ENCODE peak calls at places on chromosomes 2 and 18, in five cellular contexts. X is H1, W is mesenchymal stem cell, V is IMR-90, L is neuronal stem cell. D is an unnamed sample.

GRCh38 chr2:100603414-100603813 is 40.6 kb downstream of the PDCL3 start:
- DNase-seq in L (no peak), V (no peak), X (no peak), W (no peak), D (peak)

GRCh38 chr2:157784169-157784822 is 91.8 kb downstream of the ACVR1 start:
- DNase-seq in L (no peak), X (no peak), V (peak), W (peak), D (peak)

GRCh38 chr2:193793914-193794313 is 1599.2 kb upstream of the TMEFF2 start:
- DNase-seq in X (no peak), W (no peak), V (no peak), L (no peak), D (no peak)

GRCh38 chr2:141692829-141693228 is 438.0 kb downstream of the LRP1B start:
- DNase-seq in X (no peak), V (no peak), W (no peak), L (no peak), D (no peak)

GRCh38 chr2:225740086-225740485 is 340.6 kb downstream of the NYAP2 start:
- DNase-seq in X (no peak), V (peak), L (no peak), W (no peak), D (no peak)

GRCh38 chr2:26136431-26136830 is 36.5 kb upstream of the GAREM2 start:
- DNase-seq in V (no peak), W (no peak), X (no peak), L (no peak), D (no peak)

GRCh38 chr2:102251042-102251848 is 60.1 kb upstream of the IL1RL1 start:
- DNase-seq in X (peak), V (no peak), L (no peak), W (no peak), D (peak)

GRCh38 chr2:26970928-26971627 is 641 bp downstream of the MAPRE3 start:
- DNase-seq in W (peak), L (peak), V (peak), X (peak), D (peak)

GRCh38 chr18:50286391-50287027 is 983 bp downstream of the CXXC1 start:
- DNase-seq in X (peak), V (peak), W (peak), L (no peak), D (peak)

GRCh38 chr2:157905092-157905491 is 29.0 kb upstream of the ACVR1 start:
- DNase-seq in X (no peak), L (no peak), V (no peak), W (no peak), D (peak)

GRCh38 chr2:109510136-109511028 is 103.4 kb downstream of the SEPTIN10 start:
- DNase-seq in X (peak), W (peak), L (peak), V (peak), D (peak)

GRCh38 chr2:203025592-203025991 is 10.9 kb downstream of the NBEAL1 start:
- DNase-seq in V (peak), X (no peak), W (peak), L (no peak), D (no peak)

GRCh38 chr18:25503567-25504081 is 151.7 kb upstream of the ZNF521 start:
- DNase-seq in X (peak), V (peak), W (peak), L (peak), D (peak)
- H3K18ac ChIP-seq in X (no peak), V (peak), W (no peak), L (peak), D (no peak)

DNA sequence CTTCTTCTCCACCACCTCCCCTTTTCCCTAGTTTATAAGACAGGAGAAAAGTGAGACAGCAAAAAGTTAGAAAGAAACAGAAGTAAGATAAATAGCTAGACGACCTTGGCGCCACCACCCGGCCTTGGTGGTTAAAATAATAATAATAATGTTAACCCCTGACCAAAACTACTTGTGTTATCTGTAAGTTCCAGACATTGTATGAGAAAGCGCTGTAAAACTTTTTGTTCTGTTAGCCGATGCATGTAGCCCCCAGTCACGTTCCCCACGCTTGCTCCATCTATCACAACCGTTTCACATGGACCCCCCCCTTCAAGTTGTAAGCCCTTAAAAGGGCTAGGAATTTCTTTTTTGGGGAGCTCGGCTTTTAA is 1.5 kb upstream of the BUB1 start:
- DNase-seq in X (no peak), V (no peak), W (peak), L (no peak), D (no peak)
- H3K27ac ChIP-seq in X (no peak), V (no peak), W (no peak), L (no peak), D (no peak)

DNA sequence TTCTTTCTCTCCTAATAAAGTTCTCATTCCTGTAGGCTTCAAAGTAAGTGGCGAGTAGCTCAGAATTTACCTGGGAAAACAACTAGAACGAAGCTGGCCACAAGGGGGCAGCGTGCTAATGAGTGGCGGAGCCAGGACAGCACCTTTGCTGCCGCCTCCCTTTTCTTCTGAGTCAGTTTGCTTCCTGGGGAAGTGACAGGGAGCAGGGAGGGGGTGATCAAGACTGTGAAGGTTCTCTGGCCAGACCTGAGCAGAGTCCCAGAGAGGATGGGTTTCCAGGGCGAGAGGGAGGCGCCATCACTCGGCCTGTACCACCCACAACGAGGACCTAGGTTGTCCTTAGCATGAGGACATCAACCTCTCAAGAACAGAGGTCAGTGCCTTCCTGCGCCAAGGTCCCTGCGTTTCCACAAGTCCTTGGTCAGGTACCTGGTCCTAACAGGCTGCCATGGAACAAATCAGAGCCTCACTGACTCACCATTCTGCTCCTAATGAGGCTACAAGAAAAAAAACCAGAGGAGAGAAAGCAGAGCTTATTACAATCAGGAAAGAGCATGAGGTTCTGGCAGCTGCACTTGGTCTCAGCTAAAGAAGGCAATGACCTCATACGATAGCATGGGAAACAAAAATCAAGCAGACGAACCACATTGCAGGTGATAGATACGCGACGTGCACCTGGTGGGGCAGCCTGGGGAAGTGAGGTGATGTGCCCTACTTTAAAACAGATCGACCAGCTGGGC is 98.7 kb downstream of the PLB1 start:
- DNase-seq in L (peak), X (peak), W (peak), V (peak), D (peak)
- H3K18ac ChIP-seq in L (peak), X (no peak), W (peak), V (peak), D (no peak)

DNA sequence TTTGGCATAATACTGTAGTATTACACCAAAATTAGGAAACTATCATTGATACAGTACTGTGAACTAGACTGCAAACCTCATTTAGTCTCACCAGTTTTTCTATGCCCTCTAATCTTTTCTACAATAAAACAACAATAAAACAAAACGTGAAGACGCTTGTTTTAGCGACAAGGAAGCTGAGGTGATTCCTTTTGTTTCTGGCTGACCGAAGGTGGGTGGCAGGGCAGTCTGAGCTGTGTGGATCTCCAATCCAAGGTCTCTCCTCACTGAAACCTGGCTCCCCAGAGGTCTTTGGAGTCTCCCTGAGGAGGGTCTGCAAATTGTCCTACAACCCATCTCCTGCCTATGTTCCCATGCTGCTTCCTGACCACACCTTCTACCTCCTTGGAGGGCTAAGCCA is 59.3 kb downstream of the ARMC9 start:
- DNase-seq in X (no peak), W (no peak), L (no peak), V (no peak), D (no peak)
- H3K27ac ChIP-seq in X (no peak), W (no peak), L (no peak), V (no peak), D (no peak)

DNA sequence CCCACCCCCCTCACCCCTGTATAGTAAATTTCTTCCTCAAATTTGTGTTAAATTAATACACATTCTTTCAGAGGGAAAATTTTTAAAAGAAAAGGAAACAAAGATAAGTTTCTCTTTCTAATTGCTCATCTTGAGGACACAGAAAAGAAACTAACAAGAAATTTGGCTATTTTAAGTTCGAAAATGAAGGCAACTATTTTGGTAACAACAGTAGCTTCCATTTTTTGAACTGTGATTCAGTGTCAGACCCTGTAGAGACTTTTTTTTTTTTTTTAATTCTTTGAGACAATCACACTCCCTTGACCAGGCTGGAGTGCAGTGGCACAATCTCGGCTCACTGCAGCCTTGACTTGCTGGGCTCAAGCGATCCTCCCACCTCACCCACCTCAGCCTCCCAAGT is 194.9 kb downstream of the SS18 start:
- DNase-seq in W (no peak), V (no peak), L (no peak), X (no peak), D (no peak)
- H3K18ac ChIP-seq in W (no peak), V (no peak), L (no peak), X (no peak), D (no peak)

D was measured in mesendoderm.